ENCODE peak calls at places on chromosome 1, in five cellular contexts. P, J, V, G and R are unnamed samples.

GRCh38 chr1:26618561-26618960 is 77.3 kb upstream of the ARID1A start:
- DNase-seq in P (no peak), J (no peak), V (no peak), G (peak; percentile 24), R (no peak)

GRCh38 chr1:234541281-234541975 is 62.4 kb upstream of the TARBP1 start:
- DNase-seq in P (peak; percentile 73), J (no peak), V (no peak), G (no peak), R (no peak)

GRCh38 chr1:172948457-172948856 is 102.3 kb downstream of the TNFSF18 start:
- DNase-seq in P (peak; percentile 93), J (no peak), V (no peak), G (no peak), R (no peak)

GRCh38 chr1:183166439-183166838 is 19.6 kb upstream of the LAMC2 start:
- DNase-seq in P (no peak), J (no peak), V (no peak), G (no peak), R (no peak)

GRCh38 chr1:106924360-106924759 is 132.1 kb upstream of the PRMT6 start:
- DNase-seq in P (peak; percentile 87), J (no peak), V (peak; percentile 21), G (peak; percentile 66), R (no peak)

GRCh38 chr1:109251277-109252166 is 2.2 kb downstream of the CELSR2 start:
- DNase-seq in P (no peak), J (no peak), V (no peak), G (no peak), R (peak; percentile 6)

GRCh38 chr1:41735587-41736290 is 183.0 kb downstream of the HIVEP3 start:
- DNase-seq in P (no peak), J (no peak), V (peak; percentile 66), G (peak; percentile 64), R (no peak)

GRCh38 chr1:83077411-83077810 is 921.5 kb downstream of the TTLL7 start:
- DNase-seq in P (no peak), J (no peak), V (no peak), G (no peak), R (peak; percentile 3)

GRCh38 chr1:88946845-88947244 is 45.6 kb downstream of the KYAT3 start:
- DNase-seq in P (peak; percentile 38), J (no peak), V (no peak), G (no peak), R (no peak)

GRCh38 chr1:111334169-111334568 is 43.5 kb downstream of the CHIA start:
- DNase-seq in P (peak; percentile 36), J (no peak), V (peak; percentile 58), G (peak; percentile 64), R (peak; percentile 15)

GRCh38 chr1:234134878-234135277 is 230.4 kb downstream of the SLC35F3 start:
- DNase-seq in P (no peak), J (no peak), V (no peak), G (no peak), R (no peak)

GRCh38 chr1:202616355-202616910 is 93.8 kb downstream of the SYT2 start:
- DNase-seq in P (no peak), J (no peak), V (no peak), G (no peak), R (no peak)

GRCh38 chr1:27057801-27058647 is 45.4 kb upstream of the TENT5B start:
- DNase-seq in P (no peak), J (no peak), V (no peak), G (peak; percentile 41), R (no peak)

GRCh38 chr1:210416681-210417080 is 88.0 kb downstream of the HHAT start:
- DNase-seq in P (no peak), J (no peak), V (no peak), G (no peak), R (no peak)

GRCh38 chr1:152546704-152547103 is 19.9 kb downstream of the LCE3E start:
- DNase-seq in P (no peak), J (no peak), V (no peak), G (no peak), R (no peak)

GRCh38 chr1:92136316-92136715 is 56.2 kb downstream of the BTBD8 start:
- DNase-seq in P (peak; percentile 18), J (no peak), V (no peak), G (no peak), R (no peak)

GRCh38 chr1:173002891-173003582 is 47.7 kb downstream of the TNFSF18 start:
- DNase-seq in P (peak; percentile 80), J (no peak), V (no peak), G (no peak), R (no peak)

GRCh38 chr1:229699613-229700242 is 73.7 kb downstream of the URB2 start:
- DNase-seq in P (peak; percentile 47), J (no peak), V (no peak), G (no peak), R (no peak)
- H3K4me1 ChIP-seq in P (no peaks in the 10 kb centered on the region), J (no peaks in the 10 kb centered on the region), V (peaks cover under 1% of the 10 kb centered on the region), G (peaks cover 17% of the 10 kb centered on the region), R (peaks cover 20% of the 10 kb centered on the region)

GRCh38 chr1:6484826-6485139 is 6.7 kb downstream of the PLEKHG5 start:
- DNase-seq in P (no peak), J (no peak), V (no peak), G (no peak), R (no peak)
- H3K4me1 ChIP-seq in P (no peaks in the 10 kb centered on the region), J (peaks cover 3% of the 10 kb centered on the region), V (no peaks in the 10 kb centered on the region), G (peaks cover 12% of the 10 kb centered on the region), R (peaks cover 10% of the 10 kb centered on the region)

GRCh38 chr1:184499626-184500025 is 112.8 kb downstream of the C1orf21 start:
- DNase-seq in P (peak; percentile 35), J (no peak), V (no peak), G (peak; percentile 53), R (no peak)

GRCh38 chr1:184493987-184494388 is 107.2 kb downstream of the C1orf21 start:
- DNase-seq in P (no peak), J (no peak), V (no peak), G (no peak), R (no peak)

GRCh38 chr1:184502154-184502553 is 115.3 kb downstream of the C1orf21 start:
- DNase-seq in P (no peak), J (no peak), V (no peak), G (no peak), R (no peak)

GRCh38 chr1:184494929-184495328 is 108.1 kb downstream of the C1orf21 start:
- DNase-seq in P (no peak), J (no peak), V (no peak), G (no peak), R (no peak)

DNA sequence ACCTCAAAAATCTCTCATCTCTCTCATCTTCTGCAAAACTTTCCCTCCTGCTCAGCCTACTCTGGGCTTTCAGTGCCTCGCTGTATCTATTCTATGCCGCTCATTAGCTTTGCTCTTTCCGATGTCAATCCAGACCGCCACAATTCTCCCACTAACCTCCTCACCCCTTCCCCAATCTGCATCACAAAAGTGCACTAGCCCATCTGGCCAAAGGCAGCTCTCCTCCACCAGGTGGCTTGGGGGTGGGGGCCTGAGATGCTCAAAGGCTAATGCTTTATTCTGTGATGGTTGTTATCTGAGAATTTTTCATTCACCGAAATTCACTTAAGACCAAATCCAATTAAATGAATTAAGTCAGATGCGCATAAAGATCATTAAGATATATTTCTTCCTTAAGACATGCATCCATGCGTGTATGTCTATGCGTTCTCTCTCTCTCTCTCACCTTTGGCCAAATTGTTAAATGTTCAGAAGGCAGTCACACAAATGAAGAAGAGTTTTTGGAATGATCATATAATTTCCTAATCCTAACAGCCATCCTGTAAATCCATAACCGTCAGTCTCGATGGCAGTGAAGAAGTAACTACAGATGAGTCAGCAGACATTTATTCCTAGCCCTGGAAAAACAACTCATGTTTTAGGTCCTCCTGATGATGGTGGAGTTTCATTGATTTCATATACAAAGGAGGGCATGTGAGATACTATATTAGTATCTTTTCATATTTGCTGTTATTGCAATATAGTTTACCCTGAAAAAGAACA is 111.3 kb downstream of the C1orf21 start:
- DNase-seq in P (peak; percentile 22), J (no peak), V (no peak), G (peak; percentile 86), R (peak; percentile 78)
- H3K4me1 ChIP-seq in P (peaks cover 3% of the 10 kb centered on the region), J (no peaks in the 10 kb centered on the region), V (no peaks in the 10 kb centered on the region), G (peaks cover 85% of the 10 kb centered on the region), R (peaks cover 49% of the 10 kb centered on the region)

DNA sequence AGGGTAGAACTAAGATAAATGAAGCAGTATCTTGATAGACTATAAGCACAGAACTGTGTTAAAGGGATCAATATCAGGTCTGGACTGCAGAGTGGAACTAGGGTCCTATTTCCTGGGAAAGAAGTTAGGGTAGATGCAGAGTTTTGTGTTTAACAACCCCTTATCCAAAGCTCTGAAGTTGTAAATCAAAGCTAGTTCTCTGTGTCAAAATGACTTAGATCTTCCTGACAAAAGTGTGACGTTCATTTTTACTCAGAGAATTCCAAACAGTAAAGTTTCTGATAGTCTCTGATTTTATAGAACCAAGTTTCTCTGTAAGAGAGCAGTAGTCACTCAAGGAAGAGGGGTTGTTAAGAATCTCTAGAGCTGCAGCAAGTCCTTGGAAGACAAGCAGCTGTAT is 8.3 kb downstream of the NUCKS1 start:
- DNase-seq in P (no peak), J (no peak), V (no peak), G (no peak), R (no peak)
- H3K4me1 ChIP-seq in P (no peaks in the 10 kb centered on the region), J (peaks cover 3% of the 10 kb centered on the region), V (peaks cover 7% of the 10 kb centered on the region), G (peaks cover 31% of the 10 kb centered on the region), R (peaks cover 3% of the 10 kb centered on the region)

DNA sequence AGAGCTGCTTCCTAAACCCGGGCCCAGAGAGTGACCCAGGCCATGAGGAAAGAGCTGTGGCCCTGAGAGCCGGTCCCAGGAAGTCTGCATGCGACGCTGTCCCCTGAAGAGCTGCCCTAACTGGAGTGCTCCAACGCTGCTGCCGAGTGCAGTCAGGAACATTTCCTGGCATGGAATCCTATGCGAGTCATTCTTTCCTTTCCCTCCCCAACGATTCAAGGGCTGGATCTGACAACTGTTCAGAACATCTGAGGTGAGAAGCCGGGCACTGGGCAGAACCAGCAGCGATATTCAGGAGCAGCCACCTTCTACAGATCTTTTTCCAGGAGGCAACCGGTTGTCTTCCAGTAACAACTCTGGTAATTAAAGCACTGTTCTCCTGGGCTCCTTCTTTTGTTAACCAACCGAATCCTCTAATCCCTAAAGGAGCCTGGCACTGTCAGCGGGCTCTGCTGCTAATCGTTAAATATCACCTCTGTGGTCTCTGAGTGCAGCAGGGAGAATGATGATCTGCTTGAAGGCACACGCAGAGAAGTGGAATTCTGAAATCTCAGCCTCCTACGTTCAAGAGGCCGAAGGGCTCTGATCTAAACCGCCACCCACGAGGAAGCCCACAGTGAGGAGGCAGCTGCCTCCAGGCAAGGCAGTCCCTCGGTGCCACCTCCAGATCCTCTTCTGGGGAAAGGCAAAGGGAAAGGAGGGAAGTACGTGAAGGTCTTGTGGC is 55.8 kb downstream of the SLC45A1 start:
- DNase-seq in P (peak; percentile 91), J (no peak), V (peak; percentile 63), G (peak; percentile 81), R (no peak)
- H3K4me1 ChIP-seq in P (peaks cover 34% of the 10 kb centered on the region), J (peaks cover 5% of the 10 kb centered on the region), V (peaks cover 76% of the 10 kb centered on the region), G (peaks cover 66% of the 10 kb centered on the region), R (peaks cover 7% of the 10 kb centered on the region)

DNA sequence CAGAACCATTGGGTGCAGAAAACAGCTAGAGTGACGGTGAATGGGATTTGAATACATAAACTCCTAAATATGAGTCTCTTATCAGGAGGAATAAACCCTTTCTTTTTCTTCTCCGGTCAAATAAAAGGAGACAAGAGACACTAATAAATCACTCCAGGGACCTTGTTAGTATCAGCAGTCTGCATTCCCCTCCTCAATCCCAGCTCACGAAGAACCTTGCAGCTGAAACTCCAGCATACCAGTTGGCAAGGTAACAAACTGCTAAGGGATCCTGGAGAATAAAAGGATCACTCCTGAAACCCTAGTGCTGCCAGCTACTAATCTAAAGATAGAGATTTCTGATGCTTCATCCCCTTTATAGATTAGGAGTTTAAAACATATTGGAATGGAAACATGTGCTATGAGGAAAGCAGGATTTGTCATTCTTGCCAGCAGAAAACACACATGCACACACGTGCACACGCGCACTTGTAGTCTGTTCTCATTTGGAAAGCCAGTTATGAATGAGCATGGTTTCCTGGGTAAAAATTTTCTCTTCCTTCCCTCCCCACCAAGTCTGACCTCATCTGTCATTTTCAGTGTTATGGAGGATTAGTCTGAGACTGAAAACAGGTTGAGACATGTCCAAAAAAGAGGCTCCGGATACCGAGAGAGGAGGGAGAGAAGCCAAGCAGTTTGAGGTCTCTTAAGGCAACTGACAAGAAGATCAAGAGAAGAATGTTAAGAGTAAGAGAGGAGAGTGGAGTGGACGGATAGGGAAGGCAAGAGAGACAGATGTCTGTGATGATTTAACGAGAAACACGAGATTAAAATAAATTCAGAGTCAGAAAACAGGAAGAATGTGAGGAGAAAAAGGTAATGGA is 10.9 kb downstream of the IER5 start:
- DNase-seq in P (peak; percentile 81), J (no peak), V (no peak), G (no peak), R (no peak)
- H3K4me1 ChIP-seq in P (peaks cover 73% of the 10 kb centered on the region), J (peaks cover 54% of the 10 kb centered on the region), V (peaks cover 38% of the 10 kb centered on the region), G (peaks cover 72% of the 10 kb centered on the region), R (peaks cover 56% of the 10 kb centered on the region)